ENCODE peak calls at places on chromosome 22, in nine cellular contexts. One of them, this sample, is unnamed.

GRCh38 chr22:39349967-39350802 is at the start of gene SYNGR1:
- DNase-seq in adrenal gland: peak
- DNase-seq in GM10248: no peak
- DNase-seq in OCI-LY7: peak
- DNase-seq in H9: no peak
- DNase-seq in colonic mucosa: no peak
- DNase-seq in cardiac muscle cell: peak
- DNase-seq in CD4-positive, alpha-beta T cell: no peak
- DNase-seq in body of pancreas: peak
- DNase-seq in this sample: no peak

GRCh38 chr22:36194971-36195370 is 6.6 kb downstream of the APOL4 start:
- DNase-seq in body of pancreas: peak
- DNase-seq in CD4-positive, alpha-beta T cell: peak
- DNase-seq in cardiac muscle cell: peak
- DNase-seq in H9: peak
- DNase-seq in adrenal gland: peak
- DNase-seq in colonic mucosa: peak
- DNase-seq in OCI-LY7: peak
- DNase-seq in GM10248: peak
- DNase-seq in this sample: peak

GRCh38 chr22:17792289-17792688 is 18.0 kb upstream of the BID start:
- DNase-seq in body of pancreas: no peak
- DNase-seq in adrenal gland: no peak
- DNase-seq in GM10248: no peak
- DNase-seq in OCI-LY7: no peak
- DNase-seq in colonic mucosa: no peak
- DNase-seq in CD4-positive, alpha-beta T cell: no peak
- DNase-seq in H9: peak
- DNase-seq in cardiac muscle cell: peak
- DNase-seq in this sample: no peak

GRCh38 chr22:36325163-36326031 is 62.4 kb downstream of the MYH9 start:
- DNase-seq in OCI-LY7: no peak
- DNase-seq in colonic mucosa: peak
- DNase-seq in H9: no peak
- DNase-seq in body of pancreas: no peak
- DNase-seq in adrenal gland: no peak
- DNase-seq in cardiac muscle cell: no peak
- DNase-seq in GM10248: no peak
- DNase-seq in CD4-positive, alpha-beta T cell: no peak
- DNase-seq in this sample: no peak

GRCh38 chr22:29310863-29311339 is 4.5 kb downstream of the GAS2L1 start:
- DNase-seq in adrenal gland: peak
- DNase-seq in body of pancreas: peak
- DNase-seq in H9: peak
- DNase-seq in CD4-positive, alpha-beta T cell: no peak
- DNase-seq in colonic mucosa: peak
- DNase-seq in OCI-LY7: no peak
- DNase-seq in GM10248: peak
- DNase-seq in cardiac muscle cell: no peak
- DNase-seq in this sample: peak

GRCh38 chr22:42581762-42582716 is 28.3 kb downstream of the SERHL2 start:
- DNase-seq in CD4-positive, alpha-beta T cell: peak
- DNase-seq in body of pancreas: peak
- DNase-seq in adrenal gland: peak
- DNase-seq in colonic mucosa: peak
- DNase-seq in cardiac muscle cell: peak
- DNase-seq in GM10248: peak
- DNase-seq in OCI-LY7: peak
- DNase-seq in H9: peak
- DNase-seq in this sample: peak

GRCh38 chr22:17629646-17630045 is 1.1 kb upstream of the ATP6V1E1 start:
- DNase-seq in H9: no peak
- DNase-seq in body of pancreas: no peak
- DNase-seq in CD4-positive, alpha-beta T cell: no peak
- DNase-seq in OCI-LY7: no peak
- DNase-seq in cardiac muscle cell: no peak
- DNase-seq in colonic mucosa: no peak
- DNase-seq in GM10248: no peak
- DNase-seq in adrenal gland: peak
- DNase-seq in this sample: no peak

GRCh38 chr22:48238018-48238915 is 1475.8 kb downstream of the TBC1D22A start:
- DNase-seq in colonic mucosa: no peak
- DNase-seq in adrenal gland: no peak
- DNase-seq in body of pancreas: no peak
- DNase-seq in OCI-LY7: no peak
- DNase-seq in CD4-positive, alpha-beta T cell: no peak
- DNase-seq in cardiac muscle cell: no peak
- DNase-seq in GM10248: no peak
- DNase-seq in H9: no peak
- DNase-seq in this sample: no peak

GRCh38 chr22:20656516-20656901 is 117.4 kb upstream of the SERPIND1 start:
- DNase-seq in OCI-LY7: no peak
- DNase-seq in cardiac muscle cell: no peak
- DNase-seq in body of pancreas: no peak
- DNase-seq in GM10248: no peak
- DNase-seq in H9: peak
- DNase-seq in colonic mucosa: no peak
- DNase-seq in adrenal gland: no peak
- DNase-seq in CD4-positive, alpha-beta T cell: no peak
- DNase-seq in this sample: no peak

GRCh38 chr22:19687561-19688300 is 26.6 kb upstream of the SEPTIN5 start:
- DNase-seq in H9: no peak
- DNase-seq in CD4-positive, alpha-beta T cell: no peak
- DNase-seq in cardiac muscle cell: no peak
- DNase-seq in OCI-LY7: no peak
- DNase-seq in body of pancreas: no peak
- DNase-seq in GM10248: no peak
- DNase-seq in colonic mucosa: no peak
- DNase-seq in adrenal gland: no peak
- DNase-seq in this sample: no peak

GRCh38 chr22:20141186-20142077 is 9.4 kb downstream of the CCDC188 start:
- DNase-seq in adrenal gland: no peak
- DNase-seq in GM10248: no peak
- DNase-seq in cardiac muscle cell: no peak
- DNase-seq in H9: no peak
- DNase-seq in body of pancreas: no peak
- DNase-seq in CD4-positive, alpha-beta T cell: no peak
- DNase-seq in OCI-LY7: no peak
- DNase-seq in colonic mucosa: no peak
- DNase-seq in this sample: no peak

GRCh38 chr22:19463491-19464469 is 15.2 kb downstream of the UFD1 start:
- DNase-seq in CD4-positive, alpha-beta T cell: no peak
- DNase-seq in colonic mucosa: no peak
- DNase-seq in adrenal gland: no peak
- DNase-seq in H9: no peak
- DNase-seq in cardiac muscle cell: no peak
- DNase-seq in GM10248: no peak
- DNase-seq in OCI-LY7: no peak
- DNase-seq in body of pancreas: no peak
- DNase-seq in this sample: no peak

GRCh38 chr22:29306175-29306829 is at the start of gene GAS2L1:
- DNase-seq in cardiac muscle cell: peak
- DNase-seq in GM10248: peak
- DNase-seq in CD4-positive, alpha-beta T cell: no peak
- DNase-seq in body of pancreas: peak
- DNase-seq in H9: peak
- DNase-seq in adrenal gland: peak
- DNase-seq in colonic mucosa: peak
- DNase-seq in OCI-LY7: peak
- DNase-seq in this sample: peak

GRCh38 chr22:30386960-30387848 is at the start of gene RNF215:
- DNase-seq in body of pancreas: peak
- DNase-seq in CD4-positive, alpha-beta T cell: peak
- DNase-seq in GM10248: peak
- DNase-seq in adrenal gland: peak
- DNase-seq in H9: peak
- DNase-seq in cardiac muscle cell: peak
- DNase-seq in colonic mucosa: peak
- DNase-seq in OCI-LY7: peak
- DNase-seq in this sample: peak
- TF ChIP-seq CTCF in body of pancreas: peak
- TF ChIP-seq CTCF in CD4-positive, alpha-beta T cell: peak
- TF ChIP-seq CTCF in GM10248: peak
- TF ChIP-seq CTCF in adrenal gland: peak
- TF ChIP-seq CTCF in H9: peak
- TF ChIP-seq CTCF in cardiac muscle cell: peak
- TF ChIP-seq CTCF in colonic mucosa: peak
- TF ChIP-seq CTCF in OCI-LY7: peak
- TF ChIP-seq CTCF in this sample: peak

GRCh38 chr22:45268958-45269844 is 15.5 kb upstream of the UPK3A start:
- DNase-seq in adrenal gland: peak
- DNase-seq in body of pancreas: peak
- DNase-seq in OCI-LY7: peak
- DNase-seq in GM10248: peak
- DNase-seq in colonic mucosa: peak
- DNase-seq in cardiac muscle cell: peak
- DNase-seq in CD4-positive, alpha-beta T cell: peak
- DNase-seq in H9: peak
- DNase-seq in this sample: peak
- TF ChIP-seq CTCF in adrenal gland: peak
- TF ChIP-seq CTCF in body of pancreas: peak
- TF ChIP-seq CTCF in OCI-LY7: peak
- TF ChIP-seq CTCF in GM10248: peak
- TF ChIP-seq CTCF in colonic mucosa: peak
- TF ChIP-seq CTCF in cardiac muscle cell: peak
- TF ChIP-seq CTCF in CD4-positive, alpha-beta T cell: peak
- TF ChIP-seq CTCF in H9: peak
- TF ChIP-seq CTCF in this sample: peak

GRCh38 chr22:21660904-21661303 is 4.9 kb upstream of the PPIL2 start:
- DNase-seq in OCI-LY7: no peak
- DNase-seq in colonic mucosa: no peak
- DNase-seq in GM10248: no peak
- DNase-seq in adrenal gland: no peak
- DNase-seq in CD4-positive, alpha-beta T cell: no peak
- DNase-seq in H9: no peak
- DNase-seq in cardiac muscle cell: no peak
- DNase-seq in body of pancreas: no peak
- DNase-seq in this sample: no peak

GRCh38 chr22:21661991-21662390 is 3.8 kb upstream of the PPIL2 start:
- DNase-seq in colonic mucosa: no peak
- DNase-seq in CD4-positive, alpha-beta T cell: no peak
- DNase-seq in cardiac muscle cell: no peak
- DNase-seq in OCI-LY7: no peak
- DNase-seq in adrenal gland: no peak
- DNase-seq in body of pancreas: no peak
- DNase-seq in H9: no peak
- DNase-seq in GM10248: no peak
- DNase-seq in this sample: no peak

GRCh38 chr22:21657020-21657360 is 8.8 kb upstream of the PPIL2 start:
- DNase-seq in adrenal gland: no peak
- DNase-seq in cardiac muscle cell: no peak
- DNase-seq in GM10248: no peak
- DNase-seq in OCI-LY7: no peak
- DNase-seq in colonic mucosa: no peak
- DNase-seq in CD4-positive, alpha-beta T cell: no peak
- DNase-seq in H9: no peak
- DNase-seq in body of pancreas: no peak
- DNase-seq in this sample: no peak

GRCh38 chr22:21657361-21658118 is 8.3 kb upstream of the PPIL2 start:
- DNase-seq in body of pancreas: peak
- DNase-seq in H9: peak
- DNase-seq in adrenal gland: peak
- DNase-seq in colonic mucosa: peak
- DNase-seq in cardiac muscle cell: peak
- DNase-seq in OCI-LY7: peak
- DNase-seq in CD4-positive, alpha-beta T cell: no peak
- DNase-seq in GM10248: peak
- DNase-seq in this sample: peak

GRCh38 chr22:21659864-21660525 is 5.8 kb upstream of the PPIL2 start:
- DNase-seq in body of pancreas: no peak
- DNase-seq in CD4-positive, alpha-beta T cell: no peak
- DNase-seq in H9: no peak
- DNase-seq in OCI-LY7: no peak
- DNase-seq in adrenal gland: no peak
- DNase-seq in GM10248: no peak
- DNase-seq in colonic mucosa: no peak
- DNase-seq in cardiac muscle cell: no peak
- DNase-seq in this sample: no peak
- TF ChIP-seq CTCF in body of pancreas: no peak
- TF ChIP-seq CTCF in CD4-positive, alpha-beta T cell: no peak
- TF ChIP-seq CTCF in H9: no peak
- TF ChIP-seq CTCF in OCI-LY7: no peak
- TF ChIP-seq CTCF in adrenal gland: no peak
- TF ChIP-seq CTCF in GM10248: no peak
- TF ChIP-seq CTCF in colonic mucosa: no peak
- TF ChIP-seq CTCF in cardiac muscle cell: no peak
- TF ChIP-seq CTCF in this sample: peak

GRCh38 chr22:22940961-22941605 is 53.5 kb downstream of the IGLL5 start:
- DNase-seq in GM10248: no peak
- DNase-seq in OCI-LY7: no peak
- DNase-seq in H9: peak
- DNase-seq in cardiac muscle cell: no peak
- DNase-seq in CD4-positive, alpha-beta T cell: no peak
- DNase-seq in body of pancreas: no peak
- DNase-seq in adrenal gland: peak
- DNase-seq in colonic mucosa: no peak
- DNase-seq in this sample: no peak

GRCh38 chr22:22939537-22940368 is 52.1 kb downstream of the IGLL5 start:
- DNase-seq in H9: no peak
- DNase-seq in colonic mucosa: no peak
- DNase-seq in adrenal gland: no peak
- DNase-seq in cardiac muscle cell: no peak
- DNase-seq in GM10248: no peak
- DNase-seq in body of pancreas: no peak
- DNase-seq in CD4-positive, alpha-beta T cell: no peak
- DNase-seq in OCI-LY7: peak
- DNase-seq in this sample: no peak

GRCh38 chr22:22943521-22944267 is 56.1 kb downstream of the IGLL5 start:
- DNase-seq in H9: peak
- DNase-seq in CD4-positive, alpha-beta T cell: no peak
- DNase-seq in body of pancreas: no peak
- DNase-seq in colonic mucosa: peak
- DNase-seq in cardiac muscle cell: no peak
- DNase-seq in GM10248: no peak
- DNase-seq in adrenal gland: peak
- DNase-seq in OCI-LY7: peak
- DNase-seq in this sample: peak

GRCh38 chr22:22942511-22943329 is 55.1 kb downstream of the IGLL5 start:
- DNase-seq in H9: peak
- DNase-seq in OCI-LY7: peak
- DNase-seq in GM10248: peak
- DNase-seq in adrenal gland: peak
- DNase-seq in CD4-positive, alpha-beta T cell: peak
- DNase-seq in cardiac muscle cell: no peak
- DNase-seq in body of pancreas: peak
- DNase-seq in colonic mucosa: peak
- DNase-seq in this sample: peak

DNA sequence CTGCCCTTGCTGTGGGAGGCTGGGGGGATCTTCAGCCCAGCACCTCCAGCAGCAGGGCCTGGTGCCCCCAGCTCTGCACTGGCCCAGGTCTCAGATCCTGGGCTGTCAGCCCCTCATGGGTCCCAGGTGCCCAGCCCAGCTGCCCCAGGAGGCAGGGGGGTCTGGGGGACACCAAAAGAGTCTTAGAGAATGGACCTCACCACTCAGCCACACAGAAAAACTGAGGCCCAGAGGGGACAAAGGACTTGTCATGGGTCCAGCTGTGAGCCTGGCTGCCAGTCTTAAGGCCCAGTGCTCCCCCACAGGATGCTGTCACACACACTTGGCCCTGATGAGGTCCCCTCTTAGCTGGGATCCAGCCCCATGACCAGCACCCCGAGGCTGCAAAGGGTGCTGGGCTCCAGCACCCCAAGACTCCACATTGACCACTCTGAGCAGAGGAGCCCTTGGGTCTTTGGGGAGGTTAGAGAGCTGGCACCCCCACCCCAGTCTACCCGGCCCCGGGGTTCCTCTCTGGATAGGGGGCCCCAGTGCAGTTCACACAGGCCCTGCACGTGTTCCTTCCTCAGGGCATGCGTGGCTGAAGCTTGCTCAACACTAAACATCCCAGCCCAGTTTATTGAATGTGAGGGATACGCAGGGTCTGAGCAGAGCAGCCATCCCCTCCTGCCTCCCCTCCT is 54.4 kb downstream of the IGLL5 start:
- DNase-seq in OCI-LY7: peak
- DNase-seq in H9: peak
- DNase-seq in adrenal gland: peak
- DNase-seq in colonic mucosa: peak
- DNase-seq in GM10248: no peak
- DNase-seq in cardiac muscle cell: no peak
- DNase-seq in body of pancreas: peak
- DNase-seq in CD4-positive, alpha-beta T cell: no peak
- DNase-seq in this sample: no peak
- TF ChIP-seq CTCF in OCI-LY7: no peak
- TF ChIP-seq CTCF in H9: no peak
- TF ChIP-seq CTCF in adrenal gland: no peak
- TF ChIP-seq CTCF in colonic mucosa: no peak
- TF ChIP-seq CTCF in GM10248: no peak
- TF ChIP-seq CTCF in cardiac muscle cell: no peak
- TF ChIP-seq CTCF in body of pancreas: no peak
- TF ChIP-seq CTCF in CD4-positive, alpha-beta T cell: no peak
- TF ChIP-seq CTCF in this sample: no peak